ENCODE peak calls at places on chromosomes 5 and 9, in seven cellular contexts. D is GF-D8; Y is A172; R is left ventricle myocardium superior; C is NCI-H82; K is GM20000; E is effector memory CD4-positive, alpha-beta T cell. L is an unnamed sample.

GRCh38 chr9:115115924-115116323 is 2.0 kb downstream of the TNC start:
- DNase-seq in D (no peak), E (no peak), R (no peak), C (no peak), K (no peak), Y (peak), L (no peak)

GRCh38 chr5:146007270-146007669 is 70.9 kb downstream of the SH3RF2 start:
- DNase-seq in E (no peak), R (no peak), D (no peak), Y (peak), C (peak), K (no peak), L (peak)

GRCh38 chr5:110086658-110087388 is 397.1 kb downstream of the MAN2A1 start:
- DNase-seq in Y (peak), R (no peak), K (no peak), D (no peak), C (no peak), E (no peak), L (no peak)

GRCh38 chr5:34658023-34658422 is 1.9 kb downstream of the RAI14 start:
- DNase-seq in Y (peak), C (peak), D (no peak), R (no peak), K (peak), E (no peak), L (no peak)

GRCh38 chr5:178642351-178642909 is 15.6 kb upstream of the CLK4 start:
- DNase-seq in D (no peak), C (no peak), E (no peak), R (no peak), Y (peak), K (no peak), L (no peak)

GRCh38 chr5:27010646-27011045 is 27.7 kb downstream of the CDH9 start:
- DNase-seq in D (no peak), R (no peak), Y (peak), K (no peak), C (no peak), E (no peak), L (no peak)

GRCh38 chr9:89026878-89027277 is 35.6 kb downstream of the S1PR3 start:
- DNase-seq in Y (no peak), E (no peak), D (no peak), K (no peak), C (no peak), R (no peak), L (no peak)

GRCh38 chr5:177552839-177553455 is 1.4 kb downstream of the FAM193B start:
- DNase-seq in E (no peak), K (no peak), C (peak), D (no peak), R (peak), Y (no peak), L (no peak)

GRCh38 chr5:176789873-176790615 is 20.3 kb upstream of the UNC5A start:
- DNase-seq in K (no peak), C (no peak), R (no peak), E (no peak), Y (peak), D (no peak), L (no peak)